ENCODE peak calls at places on chromosomes 7 and 10, in six cellular contexts. K is heart left ventricle, S is stomach, G is thyroid gland, Z is H1, F is prostate gland. N is an unnamed sample.

GRCh38 chr7:108234281-108234680 is 104.1 kb upstream of the LAMB4 start:
- DNase-seq in G (no peak), Z (no peak), K (no peak), F (no peak), S (no peak), N (no peak)

GRCh38 chr10:11178606-11179221 is 161.0 kb downstream of the CELF2 start:
- DNase-seq in Z (no peak), F (no peak), G (peak; percentile 15), S (peak; percentile 47), K (peak; percentile 58), N (no peak)

GRCh38 chr10:97714401-97715258 is 1.1 kb downstream of the MARVELD1 start:
- DNase-seq in S (peak; percentile 38), Z (no peak), K (peak; percentile 81), G (peak; percentile 51), F (peak; percentile 85), N (peak; percentile 58)

GRCh38 chr10:125783408-125783807 is 7.8 kb upstream of the MMP21 start:
- DNase-seq in Z (no peak), G (no peak), F (no peak), S (no peak), K (no peak), N (no peak)

GRCh38 chr10:99538287-99538917 is 5.7 kb downstream of the NKX2-3 start:
- DNase-seq in G (no peak), S (no peak), Z (no peak), K (no peak), F (no peak), N (no peak)

GRCh38 chr10:71453186-71453585 is 56.5 kb downstream of the CDH23 start:
- DNase-seq in S (no peak), K (no peak), Z (no peak), G (no peak), F (no peak), N (no peak)

GRCh38 chr10:12782537-12782936 is 219.0 kb downstream of the CCDC3 start:
- DNase-seq in S (peak; percentile 47), Z (no peak), F (peak; percentile 13), G (peak; percentile 19), K (no peak), N (peak; percentile 22)

GRCh38 chr10:77441541-77442175 is 195.9 kb downstream of the KCNMA1 start:
- DNase-seq in K (no peak), Z (no peak), F (no peak), G (no peak), S (no peak), N (no peak)

GRCh38 chr10:25465582-25466372 is 291.0 kb downstream of the GPR158 start:
- DNase-seq in S (no peak), K (no peak), F (no peak), G (no peak), Z (no peak), N (no peak)

GRCh38 chr10:104232613-104233102 is 494 bp upstream of the CFAP43 start:
- DNase-seq in F (no peak), Z (no peak), K (no peak), S (no peak), G (no peak), N (no peak)

GRCh38 chr10:78042752-78043104 is 9.1 kb downstream of the RPS24 start:
- DNase-seq in S (no peak), K (no peak), Z (no peak), F (no peak), G (no peak), N (no peak)

GRCh38 chr10:89556590-89556989 is 21.2 kb upstream of the SLC16A12 start:
- DNase-seq in S (no peak), Z (no peak), G (peak; percentile 29), F (no peak), K (no peak), N (no peak)

GRCh38 chr7:97021443-97022261 is 3.0 kb downstream of the DLX5 start:
- DNase-seq in G (no peak), Z (no peak), K (no peak), S (no peak), F (no peak), N (no peak)

GRCh38 chr10:89175821-89176220 is 31.3 kb downstream of the CH25H start:
- DNase-seq in F (no peak), Z (no peak), G (no peak), S (no peak), K (no peak), N (no peak)

GRCh38 chr7:120833551-120833950 is 24.4 kb downstream of the TSPAN12 start:
- DNase-seq in Z (no peak), S (no peak), G (no peak), K (no peak), F (no peak), N (no peak)

GRCh38 chr7:78055579-78055978 is 257.0 kb downstream of the PHTF2 start:
- DNase-seq in S (no peak), G (no peak), K (no peak), Z (no peak), F (no peak), N (no peak)

GRCh38 chr10:6274040-6274439 is 71.3 kb downstream of the PFKFB3 start:
- DNase-seq in F (no peak), Z (no peak), K (no peak), S (no peak), G (no peak), N (no peak)

GRCh38 chr7:149796287-149796860 is 23.0 kb upstream of the ZNF467 start:
- DNase-seq in Z (no peak), G (no peak), K (no peak), S (no peak), F (no peak), N (no peak)
- TF ChIP-seq POLR2A in Z (no peak), G (no peak), K (no peak), S (no peak), F (no peak), N (no peak)

GRCh38 chr10:30502266-30503058 is 68.5 kb downstream of the MAP3K8 start:
- DNase-seq in Z (no peak), K (no peak), F (no peak), G (no peak), S (no peak), N (no peak)
- TF ChIP-seq POLR2A in Z (no peak), K (no peak), F (no peak), G (no peak), S (no peak), N (no peak)

DNA sequence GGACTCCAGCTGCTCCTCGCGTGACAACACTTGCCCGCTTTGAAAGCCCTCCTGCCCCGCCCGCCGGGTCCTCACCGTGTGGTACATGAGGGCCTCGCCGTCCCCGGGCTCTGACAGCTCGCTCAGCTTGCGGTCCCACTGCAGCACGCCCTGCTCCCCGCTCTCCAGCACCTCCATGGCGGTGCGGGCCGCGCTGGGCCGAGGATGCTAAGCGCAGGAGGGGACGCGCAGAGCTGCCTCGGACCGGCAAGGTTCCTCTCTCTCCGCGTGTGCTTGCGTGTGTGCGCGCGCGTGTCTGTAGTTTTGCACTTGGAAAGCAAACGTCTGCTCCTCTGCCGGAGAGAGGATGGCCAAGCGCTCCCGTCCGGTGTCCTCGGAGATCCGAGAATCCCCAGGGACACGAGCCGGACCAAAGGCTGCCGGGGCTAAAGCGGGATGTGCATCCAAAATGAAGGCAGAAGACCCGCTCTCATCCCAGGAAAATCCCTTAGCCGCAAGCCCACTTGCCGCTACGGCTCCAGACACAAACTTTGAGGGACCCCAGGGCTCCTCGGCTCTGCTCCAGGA is at the start of gene CREB3L2:
- DNase-seq in Z (peak; percentile 36), G (peak; percentile 72), F (peak; percentile 35), K (peak; percentile 71), S (peak; percentile 67), N (no peak)
- TF ChIP-seq POLR2A in Z (no peak), G (peak; percentile 99), F (peak; percentile 83), K (peak; percentile 84), S (peak; percentile 87), N (peak; percentile 48)

DNA sequence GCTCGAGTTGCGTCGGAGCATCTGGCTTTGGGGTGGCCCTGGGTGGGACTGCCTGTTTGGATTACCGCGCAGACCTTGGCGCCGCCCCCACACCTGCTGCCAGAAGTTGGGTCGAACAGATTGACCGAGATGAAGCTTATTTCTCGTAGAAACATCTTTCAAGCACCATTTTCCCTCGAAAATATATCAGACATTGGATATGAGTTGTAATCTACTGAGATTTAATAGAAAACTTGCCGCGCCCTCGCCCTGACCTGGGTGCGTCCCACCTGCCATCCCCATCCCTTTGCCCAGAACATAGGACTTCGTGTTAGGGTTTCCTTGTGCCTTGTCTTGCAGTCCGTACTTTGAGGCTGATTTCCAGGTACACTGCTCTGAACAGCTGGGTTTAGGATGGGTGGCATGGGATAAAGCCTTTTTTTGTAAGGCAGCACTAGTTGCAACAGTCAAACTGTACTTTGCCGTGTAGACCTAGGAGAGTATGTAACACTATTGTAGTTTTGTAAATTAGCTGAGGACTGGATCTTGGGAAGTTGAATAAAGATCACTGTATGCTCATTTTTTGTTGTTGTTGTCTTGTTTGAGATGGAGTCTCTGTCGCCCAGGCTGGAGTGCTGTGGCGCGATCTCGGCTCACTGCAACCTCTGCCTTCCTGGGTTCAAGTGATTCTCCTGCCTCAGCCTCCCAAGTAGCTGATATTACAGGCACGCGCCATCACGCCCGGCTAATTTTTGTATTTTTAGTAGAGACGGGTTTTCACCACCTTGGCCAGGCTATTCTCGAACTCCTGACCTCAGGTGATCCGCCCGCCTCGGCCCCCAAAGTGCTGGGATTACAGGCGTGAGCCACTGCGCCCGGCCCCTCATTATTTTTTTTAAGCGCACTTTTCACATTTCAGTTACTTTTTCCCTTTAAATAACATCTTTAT is 978 bp downstream of the OGDH start:
- DNase-seq in F (no peak), G (no peak), S (no peak), K (no peak), Z (no peak), N (no peak)
- TF ChIP-seq POLR2A in F (no peak), G (no peak), S (no peak), K (no peak), Z (no peak), N (no peak)

GRCh38 chr7:135186841-135187253 is 16.3 kb upstream of the CYREN start:
- DNase-seq in G (no peak), K (no peak), Z (no peak), F (no peak), S (peak; percentile 22), N (peak; percentile 49)
- TF ChIP-seq POLR2A in G (no peak), K (no peak), Z (no peak), F (no peak), S (no peak), N (peak; percentile 80)

DNA sequence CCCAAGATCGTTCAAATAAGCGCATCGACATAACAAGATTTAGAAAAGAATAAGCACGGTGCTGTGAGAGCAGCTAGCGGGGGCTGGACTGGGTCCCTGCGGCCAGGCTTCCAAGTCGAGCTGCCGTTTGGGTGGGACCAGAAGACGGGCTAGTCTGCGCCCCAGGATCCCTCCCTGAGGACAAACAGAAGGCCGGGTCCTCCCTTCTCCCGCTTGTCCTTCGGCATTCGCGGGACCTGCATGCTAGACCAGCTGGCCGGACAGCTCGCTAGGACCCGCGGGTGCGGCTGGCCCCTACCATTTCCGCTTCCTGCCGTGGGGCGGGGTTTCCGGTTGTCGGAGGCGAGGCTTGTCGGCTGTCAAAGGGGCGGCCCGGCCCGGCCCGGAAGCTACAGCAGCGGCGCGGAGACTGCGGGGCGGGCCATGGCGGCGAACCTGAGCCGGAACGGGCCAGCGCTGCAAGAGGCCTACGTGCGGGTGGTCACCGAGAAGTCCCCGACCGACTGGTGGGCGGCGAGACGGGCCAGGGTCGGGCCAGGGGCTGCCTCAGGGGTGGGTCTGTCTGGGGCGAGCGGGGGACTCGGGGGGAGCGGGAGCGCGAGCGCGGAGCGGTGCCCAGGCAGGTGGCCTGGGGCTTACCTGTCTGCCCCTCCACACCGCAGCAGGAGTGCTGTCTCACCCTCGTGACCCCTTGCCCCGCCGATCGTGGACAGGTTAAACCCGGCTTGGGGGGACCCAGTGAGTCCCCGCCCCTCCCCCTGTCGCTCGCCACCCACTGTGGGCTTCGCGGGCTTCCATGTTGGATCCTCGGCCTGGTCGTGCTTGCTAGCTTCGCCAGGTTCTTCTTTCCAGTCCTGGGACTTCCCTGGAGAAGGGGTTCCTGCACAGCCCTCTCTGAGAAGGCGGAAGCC is at the start of gene DBNL:
- DNase-seq in K (peak; percentile 98), S (peak; percentile 97), F (peak; percentile 92), G (peak; percentile 96), Z (peak; percentile 44), N (peak; percentile 88)
- TF ChIP-seq POLR2A in K (peak; percentile 89), S (no peak), F (peak; percentile 82), G (peak; percentile 89), Z (no peak), N (peak; percentile 93)

GRCh38 chr10:92696606-92697383 is 7.0 kb downstream of the HHEX start:
- DNase-seq in S (no peak), K (no peak), F (no peak), G (no peak), Z (no peak), N (no peak)
- TF ChIP-seq POLR2A in S (no peak), K (no peak), F (no peak), G (no peak), Z (no peak), N (no peak)